ENCODE peak calls at places on chromosomes 5 and 9, in eight cellular contexts. J, K, O, E, F, D, T and R are unnamed samples.

GRCh38 chr5:154199671-154200220 is 9.2 kb downstream of the GALNT10 start:
- DNase-seq in J (no peak), K (no peak), O (no peak), E (no peak), F (no peak), D (no peak), T (no peak), R (no peak)

GRCh38 chr5:137954131-137954879 is 65.0 kb downstream of the PKD2L2 start:
- DNase-seq in J (peak), K (peak), O (no peak), E (peak), F (no peak), D (peak), T (peak), R (no peak)

GRCh38 chr5:79416499-79416898 is 97.4 kb downstream of the HOMER1 start:
- DNase-seq in J (peak), K (peak), O (no peak), E (no peak), F (no peak), D (peak), T (no peak), R (no peak)

GRCh38 chr9:22446950-22447606 is 454 bp downstream of the DMRTA1 start:
- DNase-seq in J (peak), K (no peak), O (no peak), E (peak), F (no peak), D (peak), T (peak), R (no peak)

GRCh38 chr5:22852807-22853670 is at the start of gene CDH12:
- DNase-seq in J (no peak), K (no peak), O (no peak), E (peak), F (no peak), D (no peak), T (peak), R (no peak)

GRCh38 chr5:78537821-78538220 is 110.8 kb downstream of the LHFPL2 start:
- DNase-seq in J (peak), K (peak), O (no peak), E (peak), F (no peak), D (peak), T (peak), R (no peak)

GRCh38 chr9:135502168-135502872 is 1.8 kb downstream of the MRPS2 start:
- DNase-seq in J (no peak), K (no peak), O (no peak), E (no peak), F (no peak), D (no peak), T (no peak), R (no peak)

GRCh38 chr9:97710356-97711222 is 13.4 kb upstream of the XPA start:
- DNase-seq in J (peak), K (peak), O (peak), E (peak), F (peak), D (peak), T (peak), R (peak)

GRCh38 chr5:10737880-10738279 is 23.2 kb downstream of the DAP start:
- DNase-seq in J (no peak), K (no peak), O (no peak), E (no peak), F (no peak), D (no peak), T (no peak), R (no peak)

GRCh38 chr9:110156902-110157301 is 51.1 kb downstream of the C9orf152 start:
- DNase-seq in J (peak), K (peak), O (peak), E (no peak), F (no peak), D (peak), T (no peak), R (no peak)

GRCh38 chr5:159182691-159183090 is 26.7 kb downstream of the RNF145 start:
- DNase-seq in J (peak), K (peak), O (no peak), E (no peak), F (no peak), D (no peak), T (no peak), R (no peak)

GRCh38 chr5:126043684-126044083 is 379.5 kb upstream of the GRAMD2B start:
- DNase-seq in J (no peak), K (no peak), O (no peak), E (no peak), F (no peak), D (no peak), T (no peak), R (no peak)

GRCh38 chr9:134329886-134330285 is 3.6 kb downstream of the RXRA start:
- DNase-seq in J (peak), K (no peak), O (no peak), E (no peak), F (no peak), D (no peak), T (no peak), R (no peak)

GRCh38 chr5:119484884-119485283 is 32.6 kb downstream of the HSD17B4 start:
- DNase-seq in J (no peak), K (no peak), O (no peak), E (no peak), F (no peak), D (no peak), T (no peak), R (no peak)

GRCh38 chr5:159969966-159970365 is 39.0 kb upstream of the TTC1 start:
- DNase-seq in J (no peak), K (no peak), O (no peak), E (no peak), F (no peak), D (no peak), T (no peak), R (no peak)

GRCh38 chr9:120531683-120532300 is 48.2 kb downstream of the CDK5RAP2 start:
- DNase-seq in J (peak), K (peak), O (peak), E (peak), F (no peak), D (peak), T (peak), R (no peak)

GRCh38 chr5:135343417-135343816 is 55.6 kb downstream of the MACROH2A1 start:
- DNase-seq in J (peak), K (no peak), O (no peak), E (no peak), F (no peak), D (peak), T (no peak), R (no peak)

GRCh38 chr5:132214491-132214890 is 13.2 kb downstream of the P4HA2 start:
- DNase-seq in J (no peak), K (no peak), O (no peak), E (no peak), F (no peak), D (no peak), T (no peak), R (no peak)

GRCh38 chr5:10860645-10861455 is 99.8 kb upstream of the DAP start:
- DNase-seq in J (peak), K (peak), O (no peak), E (no peak), F (no peak), D (peak), T (no peak), R (no peak)

GRCh38 chr5:90940227-90940995 is 381.8 kb downstream of the ADGRV1 start:
- DNase-seq in J (peak), K (peak), O (no peak), E (peak), F (no peak), D (no peak), T (peak), R (peak)

GRCh38 chr5:170552486-170553122 is 48.8 kb downstream of the KCNIP1 start:
- DNase-seq in J (peak), K (peak), O (no peak), E (peak), F (no peak), D (peak), T (peak), R (no peak)

GRCh38 chr5:74261906-74262305 is 378.6 kb downstream of the ENC1 start:
- DNase-seq in J (no peak), K (peak), O (no peak), E (no peak), F (no peak), D (peak), T (no peak), R (no peak)

GRCh38 chr9:125655074-125655633 is 51.9 kb downstream of the MAPKAP1 start:
- DNase-seq in J (no peak), K (peak), O (no peak), E (no peak), F (no peak), D (no peak), T (no peak), R (no peak)

GRCh38 chr9:22645893-22646292 is 199.3 kb downstream of the DMRTA1 start:
- DNase-seq in J (peak), K (peak), O (no peak), E (no peak), F (no peak), D (peak), T (no peak), R (no peak)

GRCh38 chr5:99449786-99450185 is 521.0 kb upstream of the CHD1 start:
- DNase-seq in J (no peak), K (no peak), O (no peak), E (no peak), F (no peak), D (no peak), T (no peak), R (no peak)

GRCh38 chr5:134018154-134018985 is 13.6 kb upstream of the VDAC1 start:
- DNase-seq in J (no peak), K (peak), O (no peak), E (peak), F (no peak), D (peak), T (no peak), R (no peak)

GRCh38 chr5:79229357-79230174 is 6.4 kb upstream of the JMY start:
- DNase-seq in J (peak), K (peak), O (no peak), E (no peak), F (peak), D (peak), T (no peak), R (no peak)

GRCh38 chr5:124889850-124890249 is 143.4 kb upstream of the ZNF608 start:
- DNase-seq in J (no peak), K (no peak), O (no peak), E (no peak), F (no peak), D (no peak), T (no peak), R (no peak)

GRCh38 chr9:33125871-33126822 is 41.0 kb downstream of the B4GALT1 start:
- DNase-seq in J (peak), K (peak), O (no peak), E (peak), F (no peak), D (no peak), T (no peak), R (no peak)

GRCh38 chr5:77561965-77562364 is 69.8 kb upstream of the WDR41 start:
- DNase-seq in J (no peak), K (no peak), O (no peak), E (no peak), F (no peak), D (no peak), T (peak), R (no peak)

GRCh38 chr9:19127881-19128719 is 808 bp upstream of the PLIN2 start:
- DNase-seq in J (peak), K (peak), O (peak), E (no peak), F (peak), D (no peak), T (no peak), R (peak)

GRCh38 chr5:136103118-136103517 is 29.5 kb upstream of the SMAD5 start:
- DNase-seq in J (no peak), K (no peak), O (no peak), E (no peak), F (no peak), D (no peak), T (no peak), R (no peak)